ENCODE peak calls at places on chromosomes 13 and 19, in five cellular contexts. U, X, E, H and F are unnamed samples. For H3K36me3, the result is how much of the 10 kb centered on the place peaks cover.

GRCh38 chr19:51460164-51460992 is 2.1 kb upstream of the SIGLEC8 start:
- DNase-seq in U (no peak), X (peak), E (no peak), H (no peak), F (peak)

GRCh38 chr19:35276706-35277281 is 5.5 kb upstream of the HAMP start:
- DNase-seq in U (no peak), X (no peak), E (no peak), H (peak), F (no peak)

GRCh38 chr13:103471896-103472295 is 405.7 kb upstream of the SLC10A2 start:
- DNase-seq in U (no peak), X (peak), E (no peak), H (no peak), F (peak)

GRCh38 chr13:29589967-29590366 is 5.5 kb downstream of the SLC7A1 start:
- DNase-seq in U (no peak), X (peak), E (no peak), H (no peak), F (peak)

GRCh38 chr19:1266116-1266817 is 2.9 kb upstream of the CIRBP start:
- DNase-seq in U (peak), X (peak), E (peak), H (peak), F (peak)

GRCh38 chr13:111270126-111270525 is 50.3 kb upstream of the TEX29 start:
- DNase-seq in U (no peak), X (no peak), E (peak), H (no peak), F (no peak)

GRCh38 chr13:91722267-91722884 is 324.0 kb downstream of the GPC5 start:
- DNase-seq in U (peak), X (peak), E (peak), H (no peak), F (no peak)

GRCh38 chr13:92379371-92379770 is 847.2 kb upstream of the GPC6 start:
- DNase-seq in U (no peak), X (no peak), E (no peak), H (no peak), F (no peak)

GRCh38 chr19:53463263-53463662 is 4.3 kb upstream of the ZNF813 start:
- DNase-seq in U (no peak), X (peak), E (peak), H (peak), F (peak)

GRCh38 chr13:110618167-110618566 is 2.8 kb downstream of the NAXD start:
- DNase-seq in U (no peak), X (no peak), E (peak), H (no peak), F (no peak)

GRCh38 chr13:43388282-43389034 is 365.1 kb downstream of the DNAJC15 start:
- DNase-seq in U (peak), X (no peak), E (no peak), H (no peak), F (no peak)

GRCh38 chr19:12872941-12873890 is 8.0 kb downstream of the DNASE2 start:
- DNase-seq in U (peak), X (peak), E (peak), H (no peak), F (peak)

GRCh38 chr13:23516706-23517105 is 53.5 kb upstream of the TNFRSF19 start:
- DNase-seq in U (no peak), X (no peak), E (peak), H (no peak), F (no peak)

GRCh38 chr19:31974941-31975340 is 370.5 kb upstream of the ZNF507 start:
- DNase-seq in U (no peak), X (no peak), E (no peak), H (no peak), F (peak)

GRCh38 chr19:55670280-55671053 is 4.6 kb upstream of the EPN1 start:
- DNase-seq in U (no peak), X (peak), E (no peak), H (peak), F (peak)

GRCh38 chr19:596263-596655 is 6.6 kb downstream of the HCN2 start:
- DNase-seq in U (no peak), X (no peak), E (no peak), H (no peak), F (no peak)

GRCh38 chr19:40597329-40597838 is 3.8 kb upstream of the LTBP4 start:
- DNase-seq in U (no peak), X (no peak), E (no peak), H (no peak), F (no peak)

GRCh38 chr13:34657716-34658115 is 284.4 kb upstream of the NBEA start:
- DNase-seq in U (peak), X (no peak), E (peak), H (no peak), F (no peak)

GRCh38 chr13:88066847-88067246 is 395.7 kb downstream of the SLITRK5 start:
- DNase-seq in U (no peak), X (no peak), E (no peak), H (no peak), F (no peak)

GRCh38 chr13:89066868-89067466 is 1395.8 kb downstream of the SLITRK5 start:
- DNase-seq in U (peak), X (peak), E (peak), H (no peak), F (peak)

GRCh38 chr13:111399776-111400505 is 79.5 kb downstream of the TEX29 start:
- DNase-seq in U (no peak), X (no peak), E (no peak), H (no peak), F (peak)

GRCh38 chr19:41601771-41602170 is 25.1 kb downstream of the CEACAM4 start:
- DNase-seq in U (no peak), X (no peak), E (no peak), H (no peak), F (no peak)

GRCh38 chr13:110301606-110302131 is 5.3 kb downstream of the COL4A1 start:
- DNase-seq in U (no peak), X (peak), E (peak), H (no peak), F (peak)

GRCh38 chr13:21435710-21436151 is 23.4 kb downstream of the ZDHHC20 start:
- DNase-seq in U (peak), X (no peak), E (peak), H (peak), F (no peak)

GRCh38 chr19:47726467-47726866 is 13.2 kb downstream of the EHD2 start:
- DNase-seq in U (no peak), X (no peak), E (peak), H (no peak), F (no peak)

GRCh38 chr19:50928841-50929240 is 17.6 kb upstream of the KLK4 start:
- DNase-seq in U (no peak), X (no peak), E (no peak), H (no peak), F (no peak)

GRCh38 chr19:45142728-45143115 is 18.1 kb downstream of the NKPD1 start:
- DNase-seq in U (no peak), X (no peak), E (no peak), H (no peak), F (no peak)

GRCh38 chr13:112346173-112346898 is 29.8 kb upstream of the SPACA7 start:
- DNase-seq in U (no peak), X (peak), E (no peak), H (peak), F (peak)

GRCh38 chr19:17075860-17076538 is 422 bp downstream of the MYO9B start:
- DNase-seq in U (peak), X (peak), E (no peak), H (peak), F (no peak)

GRCh38 chr13:42078113-42078769 is 29.8 kb downstream of the DGKH start:
- DNase-seq in U (no peak), X (peak), E (no peak), H (no peak), F (peak)

GRCh38 chr13:44141213-44141724 is 232.4 kb upstream of the SERP2 start:
- DNase-seq in U (peak), X (peak), E (no peak), H (no peak), F (no peak)

GRCh38 chr19:41939861-41940442 is 11.7 kb upstream of the ERFL start:
- DNase-seq in U (no peak), X (peak), E (no peak), H (peak), F (peak)

GRCh38 chr13:44352671-44353070 is 21.0 kb upstream of the SERP2 start:
- DNase-seq in U (no peak), X (no peak), E (no peak), H (no peak), F (no peak)

GRCh38 chr13:33678906-33679657 is 138.9 kb upstream of the RFC3 start:
- DNase-seq in U (peak), X (no peak), E (peak), H (peak), F (no peak)

GRCh38 chr13:93889430-93889829 is 590.1 kb downstream of the DCT start:
- DNase-seq in U (no peak), X (no peak), E (no peak), H (no peak), F (no peak)

GRCh38 chr13:114135731-114136171 is 3.3 kb upstream of the RASA3 start:
- DNase-seq in U (no peak), X (no peak), E (no peak), H (peak), F (peak)

GRCh38 chr19:49011194-49011593 is 5.7 kb downstream of the LHB start:
- DNase-seq in U (no peak), X (no peak), E (no peak), H (no peak), F (no peak)

GRCh38 chr19:49006905-49007304 is 10.0 kb downstream of the LHB start:
- DNase-seq in U (no peak), X (no peak), E (no peak), H (no peak), F (no peak)

GRCh38 chr19:49014123-49014869 is 2.6 kb downstream of the LHB start:
- DNase-seq in U (no peak), X (no peak), E (no peak), H (no peak), F (no peak)

GRCh38 chr19:49009828-49010227 is 7.1 kb downstream of the LHB start:
- DNase-seq in U (no peak), X (no peak), E (no peak), H (no peak), F (no peak)

GRCh38 chr19:49010453-49010852 is 6.4 kb downstream of the LHB start:
- DNase-seq in U (no peak), X (no peak), E (no peak), H (no peak), F (no peak)
- H3K9ac ChIP-seq in U (no peak), X (no peak), E (no peak), H (no peak), F (no peak)

GRCh38 chr19:6483235-6483634 is 1.6 kb upstream of the DENND1C start:
- DNase-seq in U (no peak), X (no peak), E (no peak), H (no peak), F (no peak)

GRCh38 chr19:6479836-6480398 is 1.7 kb downstream of the DENND1C start:
- DNase-seq in U (no peak), X (no peak), E (no peak), H (no peak), F (no peak)

GRCh38 chr19:6480843-6481415 is 658 bp downstream of the DENND1C start:
- DNase-seq in U (no peak), X (no peak), E (no peak), H (no peak), F (no peak)

GRCh38 chr19:6482343-6482686 is 728 bp upstream of the DENND1C start:
- DNase-seq in U (no peak), X (no peak), E (no peak), H (no peak), F (no peak)

DNA sequence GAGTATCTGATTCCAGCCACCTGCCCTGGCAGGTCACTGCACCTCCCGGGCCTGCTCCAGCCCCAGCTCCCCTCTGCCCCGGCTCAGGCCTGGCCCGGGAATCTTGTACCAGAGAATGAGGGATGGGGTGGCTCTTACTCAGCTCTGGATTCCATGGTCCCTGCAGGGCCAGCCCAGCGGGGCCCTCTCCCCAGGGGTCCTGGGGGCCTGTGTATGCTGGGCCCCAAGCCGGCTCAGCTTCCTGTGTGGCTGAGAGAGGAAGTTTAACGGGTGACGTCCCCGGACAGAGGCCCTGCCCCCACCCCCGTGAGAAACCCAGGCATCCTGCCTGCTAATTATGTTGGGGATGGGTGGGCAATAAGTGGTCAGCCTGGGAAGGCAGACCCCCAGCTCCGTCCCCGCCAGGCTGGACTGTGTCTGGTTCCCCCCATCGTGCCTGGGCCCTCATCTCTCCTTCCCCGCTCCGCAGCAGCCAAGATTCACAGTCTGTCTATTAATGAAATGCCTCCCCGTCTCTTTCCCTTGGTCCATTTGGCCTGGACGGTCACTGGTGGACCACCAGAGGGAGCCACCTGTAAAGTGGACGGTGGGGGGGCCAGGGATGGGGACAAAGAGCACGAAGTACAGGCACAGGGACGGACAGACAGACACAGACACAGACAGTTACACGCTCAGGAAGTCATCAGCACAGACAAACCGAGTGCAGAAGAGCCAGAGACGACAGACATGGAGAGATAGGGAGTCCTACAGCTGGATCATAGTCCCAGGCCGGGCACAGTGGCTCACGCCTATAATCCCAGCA is at the start of gene DENND1C:
- DNase-seq in U (no peak), X (peak), E (no peak), H (peak), F (peak)
- TF ChIP-seq CTCF in U (peak), X (peak), E (peak), H (peak), F (peak)

DNA sequence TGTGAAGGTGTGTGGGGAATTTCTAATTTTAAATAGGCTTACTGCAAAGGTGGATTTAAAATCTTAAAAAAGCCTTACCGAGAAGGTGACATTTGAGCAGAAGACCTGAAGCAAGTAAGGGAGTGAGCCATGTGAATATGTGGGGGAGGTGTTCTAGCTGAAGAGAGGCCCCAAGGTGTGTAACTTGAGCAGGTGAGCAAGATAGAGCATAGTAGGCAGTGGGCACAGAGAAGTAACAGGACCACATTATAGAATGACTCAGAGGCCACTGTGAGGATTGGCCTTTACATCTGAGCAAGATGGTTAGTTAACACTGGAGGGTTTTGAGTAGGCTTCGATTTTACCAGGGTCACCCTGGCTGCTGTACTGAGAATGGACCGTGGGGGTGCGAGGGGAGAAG is 22.6 kb downstream of the TM9SF2 start:
- DNase-seq in U (no peak), X (no peak), E (no peak), H (no peak), F (no peak)
- H3K36me3 ChIP-seq in U (under half), X (under half), E (under half), H (under half), F (half or more)

GRCh38 chr13:56166864-56167263 is 973.9 kb upstream of the PRR20A start:
- DNase-seq in U (no peak), X (peak), E (no peak), H (no peak), F (peak)
- H3K9ac ChIP-seq in U (no peak), X (no peak), E (no peak), H (no peak), F (no peak)

GRCh38 chr19:7535993-7536685 is 622 bp downstream of the PNPLA6 start:
- DNase-seq in U (no peak), X (no peak), E (no peak), H (no peak), F (peak)

GRCh38 chr19:7535035-7535992 is at the start of gene PNPLA6:
- DNase-seq in U (peak), X (peak), E (peak), H (peak), F (peak)

GRCh38 chr19:7533281-7533819 is 2.2 kb upstream of the PNPLA6 start:
- DNase-seq in U (no peak), X (peak), E (peak), H (peak), F (peak)

GRCh38 chr19:7533925-7534480 is 1.5 kb upstream of the PNPLA6 start:
- DNase-seq in U (peak), X (peak), E (peak), H (peak), F (peak)

DNA sequence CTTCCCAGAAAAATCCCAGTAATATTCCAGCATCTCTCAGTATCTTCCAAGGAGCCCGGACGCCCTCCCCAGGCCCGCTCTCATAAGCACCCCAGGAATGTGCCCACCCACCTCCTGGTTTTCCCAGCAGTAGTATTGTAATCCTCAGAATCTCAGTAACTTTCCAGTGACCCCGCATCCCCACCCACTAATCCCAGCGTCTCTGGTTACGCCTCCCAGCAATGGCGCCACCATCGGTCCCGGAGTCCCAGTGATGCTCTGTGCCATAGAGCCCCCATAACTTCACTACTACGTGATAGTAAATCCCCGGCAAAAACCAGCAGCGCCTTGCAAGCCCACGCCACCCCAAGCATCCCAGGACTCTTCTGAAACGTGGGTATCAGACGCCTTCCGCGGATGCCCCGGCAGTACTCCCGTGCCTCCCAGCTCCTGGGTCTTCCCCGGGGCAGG is 961 bp upstream of the PNPLA6 start:
- DNase-seq in U (peak), X (peak), E (peak), H (peak), F (peak)
- TF ChIP-seq CTCF in U (peak), X (peak), E (peak), H (peak), F (no peak)

DNA sequence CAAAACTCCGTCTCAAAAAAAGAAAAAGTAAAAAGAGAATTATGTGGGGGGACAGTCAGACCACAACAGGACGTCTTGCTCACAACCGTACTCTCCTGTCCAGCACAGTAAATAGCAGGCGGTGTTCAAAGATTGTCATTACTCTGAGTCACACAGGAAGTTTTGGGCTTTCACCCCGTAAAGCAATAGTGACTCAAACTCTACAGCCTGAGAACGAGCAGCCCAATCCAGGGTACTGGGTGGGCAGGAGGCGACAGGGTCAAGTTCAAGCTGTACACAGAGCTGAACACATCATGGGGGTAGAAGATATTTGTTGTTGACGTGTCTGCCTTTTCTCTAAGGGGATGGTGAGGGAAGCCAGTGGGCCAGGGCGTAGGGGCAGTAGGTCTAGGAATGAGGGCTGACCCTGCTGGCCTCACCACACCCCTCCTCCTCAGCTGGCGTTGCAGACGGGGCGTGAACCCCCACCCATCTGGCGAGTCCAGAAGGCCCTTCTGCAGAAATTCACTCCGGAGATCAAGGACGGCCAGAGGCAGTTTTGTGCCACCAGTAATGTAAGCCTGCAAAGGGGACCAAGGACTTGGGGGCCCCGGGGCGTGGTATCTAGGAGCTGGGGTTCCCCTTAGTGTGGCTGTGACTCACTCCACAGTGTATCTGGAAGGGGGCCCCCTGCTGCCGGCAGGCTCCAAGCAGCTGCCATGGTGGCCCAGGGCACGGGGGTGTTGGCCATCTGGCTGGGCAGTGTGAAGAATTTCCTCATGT is 23.3 kb downstream of the PRR12 start:
- DNase-seq in U (peak), X (no peak), E (peak), H (no peak), F (no peak)
- H3K36me3 ChIP-seq in U (under half), X (under half), E (under half), H (under half), F (half or more)

GRCh38 chr19:3383121-3383722 is 16.8 kb downstream of the NFIC start:
- DNase-seq in U (no peak), X (no peak), E (no peak), H (no peak), F (peak)
- H3K9ac ChIP-seq in U (no peak), X (no peak), E (no peak), H (no peak), F (no peak)

GRCh38 chr19:38359242-38360021 is 14.9 kb upstream of the PSMD8 start:
- DNase-seq in U (no peak), X (no peak), E (no peak), H (peak), F (no peak)

GRCh38 chr19:38362076-38362945 is 12.1 kb upstream of the PSMD8 start:
- DNase-seq in U (peak), X (peak), E (peak), H (peak), F (peak)

GRCh38 chr19:38360839-38361631 is 13.3 kb upstream of the PSMD8 start:
- DNase-seq in U (no peak), X (peak), E (no peak), H (no peak), F (no peak)

GRCh38 chr19:38360351-38360750 is 14.0 kb upstream of the PSMD8 start:
- DNase-seq in U (no peak), X (no peak), E (no peak), H (peak), F (no peak)

GRCh38 chr19:38361633-38362075 is 12.7 kb upstream of the PSMD8 start:
- DNase-seq in U (peak), X (peak), E (peak), H (peak), F (peak)
- TF ChIP-seq CTCF in U (no peak), X (peak), E (no peak), H (no peak), F (peak)

GRCh38 chr19:5591476-5591875 is 23.7 kb upstream of the TINCR start:
- DNase-seq in U (no peak), X (no peak), E (no peak), H (peak), F (no peak)
- H3K36me3 ChIP-seq in U (under half), X (under half), E (under half), H (half or more), F (half or more)